ENCODE peak calls at places on chromosomes 4 and X, in five cellular contexts. One of them, this sample, is unnamed.

GRCh38 chr4:168584321-168584771 is 87.5 kb downstream of the PALLD start:
- DNase-seq in HCT116: no peak
- DNase-seq in GM12878: no peak
- DNase-seq in SK-N-SH: no peak
- DNase-seq in K562: no peak
- DNase-seq in this sample: no peak

GRCh38 chr4:75002381-75002780 is 69.5 kb downstream of the PARM1 start:
- DNase-seq in HCT116: no peak
- DNase-seq in GM12878: no peak
- DNase-seq in SK-N-SH: no peak
- DNase-seq in K562: no peak
- DNase-seq in this sample: no peak

GRCh38 chr4:949656-950055 is 17.4 kb downstream of the TMEM175 start:
- DNase-seq in HCT116: no peak
- DNase-seq in GM12878: no peak
- DNase-seq in SK-N-SH: peak
- DNase-seq in K562: no peak
- DNase-seq in this sample: no peak

GRCh38 chrX:13764765-13765164 is 30.2 kb downstream of the OFD1 start:
- DNase-seq in HCT116: no peak
- DNase-seq in GM12878: no peak
- DNase-seq in SK-N-SH: peak
- DNase-seq in K562: peak
- DNase-seq in this sample: peak

GRCh38 chrX:101260435-101260834 is 30.7 kb downstream of the TAF7L start:
- DNase-seq in HCT116: no peak
- DNase-seq in GM12878: no peak
- DNase-seq in SK-N-SH: no peak
- DNase-seq in K562: peak
- DNase-seq in this sample: peak

GRCh38 chr4:71570492-71570891 is 213.4 kb downstream of the GC start:
- DNase-seq in HCT116: no peak
- DNase-seq in GM12878: no peak
- DNase-seq in SK-N-SH: no peak
- DNase-seq in K562: no peak
- DNase-seq in this sample: no peak

GRCh38 chr4:20305976-20306375 is 54.3 kb downstream of the SLIT2 start:
- DNase-seq in HCT116: no peak
- DNase-seq in GM12878: no peak
- DNase-seq in SK-N-SH: peak
- DNase-seq in K562: no peak
- DNase-seq in this sample: no peak

GRCh38 chr4:108029731-108030130 is 40.0 kb downstream of the HADH start:
- DNase-seq in HCT116: no peak
- DNase-seq in GM12878: no peak
- DNase-seq in SK-N-SH: no peak
- DNase-seq in K562: no peak
- DNase-seq in this sample: no peak

GRCh38 chr4:140085062-140085622 is 68.8 kb downstream of the MAML3 start:
- DNase-seq in HCT116: no peak
- DNase-seq in GM12878: no peak
- DNase-seq in SK-N-SH: no peak
- DNase-seq in K562: no peak
- DNase-seq in this sample: no peak

GRCh38 chr4:188297873-188298272 is 158.6 kb downstream of the TRIML1 start:
- DNase-seq in HCT116: no peak
- DNase-seq in GM12878: no peak
- DNase-seq in SK-N-SH: no peak
- DNase-seq in K562: no peak
- DNase-seq in this sample: no peak

GRCh38 chr4:53586121-53586816 is 5.0 kb downstream of the LNX1 start:
- DNase-seq in HCT116: no peak
- DNase-seq in GM12878: no peak
- DNase-seq in SK-N-SH: no peak
- DNase-seq in K562: no peak
- DNase-seq in this sample: no peak

GRCh38 chrX:72094894-72095293 is 36.8 kb downstream of the RTL5 start:
- DNase-seq in HCT116: no peak
- DNase-seq in GM12878: no peak
- DNase-seq in SK-N-SH: peak
- DNase-seq in K562: peak
- DNase-seq in this sample: no peak

GRCh38 chrX:107672955-107673378 is 44.7 kb downstream of the PRPS1 start:
- DNase-seq in HCT116: peak
- DNase-seq in GM12878: no peak
- DNase-seq in SK-N-SH: peak
- DNase-seq in K562: peak
- DNase-seq in this sample: peak

GRCh38 chr4:183960021-183960420 is 54.9 kb downstream of the STOX2 start:
- DNase-seq in HCT116: no peak
- DNase-seq in GM12878: no peak
- DNase-seq in SK-N-SH: peak
- DNase-seq in K562: peak
- DNase-seq in this sample: peak

GRCh38 chrX:66399273-66399672 is 235.2 kb downstream of the HEPH start:
- DNase-seq in HCT116: no peak
- DNase-seq in GM12878: no peak
- DNase-seq in SK-N-SH: no peak
- DNase-seq in K562: no peak
- DNase-seq in this sample: no peak

GRCh38 chrX:153973127-153974002 is 811 bp downstream of the TMEM187 start:
- DNase-seq in HCT116: no peak
- DNase-seq in GM12878: no peak
- DNase-seq in SK-N-SH: no peak
- DNase-seq in K562: no peak
- DNase-seq in this sample: no peak

GRCh38 chrX:133232331-133232730 is 14.2 kb upstream of the TFDP3 start:
- DNase-seq in HCT116: no peak
- DNase-seq in GM12878: no peak
- DNase-seq in SK-N-SH: no peak
- DNase-seq in K562: no peak
- DNase-seq in this sample: no peak

GRCh38 chr4:83639849-83640493 is 104.1 kb downstream of the GPAT3 start:
- DNase-seq in HCT116: peak
- DNase-seq in GM12878: peak
- DNase-seq in SK-N-SH: peak
- DNase-seq in K562: peak
- DNase-seq in this sample: peak

GRCh38 chr4:958314-958665 is 15.1 kb downstream of the DGKQ start:
- DNase-seq in HCT116: no peak
- DNase-seq in GM12878: no peak
- DNase-seq in SK-N-SH: peak
- DNase-seq in K562: no peak
- DNase-seq in this sample: no peak

GRCh38 chr4:157220026-157220881 is at the start of gene GRIA2:
- DNase-seq in HCT116: no peak
- DNase-seq in GM12878: no peak
- DNase-seq in SK-N-SH: peak
- DNase-seq in K562: peak
- DNase-seq in this sample: peak

GRCh38 chrX:20066968-20067708 is 49.6 kb downstream of the MAP7D2 start:
- DNase-seq in HCT116: peak
- DNase-seq in GM12878: no peak
- DNase-seq in SK-N-SH: peak
- DNase-seq in K562: peak
- DNase-seq in this sample: peak

GRCh38 chrX:63963382-63963781 is 178.4 kb upstream of the ARHGEF9 start:
- DNase-seq in HCT116: no peak
- DNase-seq in GM12878: no peak
- DNase-seq in SK-N-SH: no peak
- DNase-seq in K562: no peak
- DNase-seq in this sample: no peak

GRCh38 chr4:3819210-3819919 is 53.2 kb downstream of the ADRA2C start:
- DNase-seq in HCT116: no peak
- DNase-seq in GM12878: no peak
- DNase-seq in SK-N-SH: no peak
- DNase-seq in K562: no peak
- DNase-seq in this sample: no peak

GRCh38 chrX:155028192-155028591 is 1.5 kb downstream of the FUNDC2 start:
- DNase-seq in HCT116: no peak
- DNase-seq in GM12878: no peak
- DNase-seq in SK-N-SH: no peak
- DNase-seq in K562: no peak
- DNase-seq in this sample: no peak

GRCh38 chrX:24298191-24298590 is 15.7 kb downstream of the SUPT20HL2 start:
- DNase-seq in HCT116: no peak
- DNase-seq in GM12878: no peak
- DNase-seq in SK-N-SH: peak
- DNase-seq in K562: no peak
- DNase-seq in this sample: peak

GRCh38 chr4:40916218-40916555 is 166.4 kb downstream of the NSUN7 start:
- DNase-seq in HCT116: no peak
- DNase-seq in GM12878: no peak
- DNase-seq in SK-N-SH: no peak
- DNase-seq in K562: no peak
- DNase-seq in this sample: no peak

GRCh38 chr4:40915318-40916217 is 165.8 kb downstream of the NSUN7 start:
- DNase-seq in HCT116: no peak
- DNase-seq in GM12878: no peak
- DNase-seq in SK-N-SH: no peak
- DNase-seq in K562: no peak
- DNase-seq in this sample: no peak

GRCh38 chr4:40916880-40917279 is 167.1 kb downstream of the NSUN7 start:
- DNase-seq in HCT116: peak
- DNase-seq in GM12878: no peak
- DNase-seq in SK-N-SH: no peak
- DNase-seq in K562: peak
- DNase-seq in this sample: no peak

GRCh38 chr4:40923326-40924095 is 173.8 kb downstream of the NSUN7 start:
- DNase-seq in HCT116: no peak
- DNase-seq in GM12878: no peak
- DNase-seq in SK-N-SH: no peak
- DNase-seq in K562: no peak
- DNase-seq in this sample: no peak

GRCh38 chr4:40918330-40918729 is 168.6 kb downstream of the NSUN7 start:
- DNase-seq in HCT116: no peak
- DNase-seq in GM12878: no peak
- DNase-seq in SK-N-SH: peak
- DNase-seq in K562: no peak
- DNase-seq in this sample: no peak
- TF ChIP-seq JUND in HCT116: no peak
- TF ChIP-seq JUND in GM12878: no peak
- TF ChIP-seq JUND in SK-N-SH: no peak
- TF ChIP-seq JUND in K562: no peak
- TF ChIP-seq JUND in this sample: no peak

DNA sequence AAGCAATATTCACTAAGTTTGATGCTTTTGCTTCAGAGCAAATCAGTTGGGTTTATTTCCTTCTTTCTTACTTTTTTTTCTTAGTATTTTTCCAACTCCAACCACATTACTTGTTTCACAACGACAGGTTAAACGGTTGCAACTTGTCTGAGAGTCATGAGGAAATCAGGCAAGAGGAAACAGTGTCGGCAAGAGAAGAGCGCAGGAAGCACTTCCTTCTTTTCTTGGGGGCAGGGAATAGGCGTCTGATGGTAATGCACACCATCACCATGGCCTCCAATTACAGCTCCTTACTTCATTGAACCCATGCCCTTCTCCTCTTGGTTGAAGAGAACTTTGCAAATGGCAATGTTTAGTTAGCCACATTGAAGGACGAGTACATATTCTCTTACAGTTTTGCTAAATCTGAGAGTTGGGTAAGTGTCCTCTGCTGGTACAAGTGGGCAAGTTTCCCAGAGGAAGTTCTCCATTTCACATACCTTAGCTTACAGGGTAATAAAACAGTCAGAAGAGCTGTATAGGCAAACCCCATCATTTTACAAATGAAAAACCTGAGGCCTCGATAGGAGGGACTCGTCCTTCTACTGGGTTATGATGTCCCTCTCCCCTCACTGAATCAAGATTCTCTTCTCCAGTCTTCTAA is 8.3 kb upstream of the CXCL8 start:
- DNase-seq in HCT116: no peak
- DNase-seq in GM12878: no peak
- DNase-seq in SK-N-SH: no peak
- DNase-seq in K562: no peak
- DNase-seq in this sample: no peak
- TF ChIP-seq JUND in HCT116: no peak
- TF ChIP-seq JUND in GM12878: no peak
- TF ChIP-seq JUND in SK-N-SH: no peak
- TF ChIP-seq JUND in K562: no peak
- TF ChIP-seq JUND in this sample: no peak

GRCh38 chrX:67781132-67781531 is 237.3 kb downstream of the AR start:
- DNase-seq in HCT116: no peak
- DNase-seq in GM12878: no peak
- DNase-seq in SK-N-SH: no peak
- DNase-seq in K562: no peak
- DNase-seq in this sample: peak

GRCh38 chrX:67784712-67785111 is 240.9 kb downstream of the AR start:
- DNase-seq in HCT116: no peak
- DNase-seq in GM12878: no peak
- DNase-seq in SK-N-SH: no peak
- DNase-seq in K562: no peak
- DNase-seq in this sample: no peak

GRCh38 chrX:67779099-67779498 is 235.3 kb downstream of the AR start:
- DNase-seq in HCT116: no peak
- DNase-seq in GM12878: no peak
- DNase-seq in SK-N-SH: no peak
- DNase-seq in K562: no peak
- DNase-seq in this sample: no peak

GRCh38 chrX:67777148-67777547 is 233.3 kb downstream of the AR start:
- DNase-seq in HCT116: no peak
- DNase-seq in GM12878: no peak
- DNase-seq in SK-N-SH: no peak
- DNase-seq in K562: no peak
- DNase-seq in this sample: no peak

GRCh38 chrX:67780694-67781109 is 236.9 kb downstream of the AR start:
- DNase-seq in HCT116: no peak
- DNase-seq in GM12878: no peak
- DNase-seq in SK-N-SH: no peak
- DNase-seq in K562: peak
- DNase-seq in this sample: no peak
- TF ChIP-seq JUND in HCT116: no peak
- TF ChIP-seq JUND in GM12878: no peak
- TF ChIP-seq JUND in SK-N-SH: no peak
- TF ChIP-seq JUND in K562: no peak
- TF ChIP-seq JUND in this sample: no peak

GRCh38 chr4:109821186-109821585 is 5.6 kb downstream of the GAR1 start:
- DNase-seq in HCT116: no peak
- DNase-seq in GM12878: no peak
- DNase-seq in SK-N-SH: no peak
- DNase-seq in K562: no peak
- DNase-seq in this sample: no peak

GRCh38 chr4:109827672-109828071 is at the start of gene RRH:
- DNase-seq in HCT116: no peak
- DNase-seq in GM12878: no peak
- DNase-seq in SK-N-SH: no peak
- DNase-seq in K562: no peak
- DNase-seq in this sample: no peak

DNA sequence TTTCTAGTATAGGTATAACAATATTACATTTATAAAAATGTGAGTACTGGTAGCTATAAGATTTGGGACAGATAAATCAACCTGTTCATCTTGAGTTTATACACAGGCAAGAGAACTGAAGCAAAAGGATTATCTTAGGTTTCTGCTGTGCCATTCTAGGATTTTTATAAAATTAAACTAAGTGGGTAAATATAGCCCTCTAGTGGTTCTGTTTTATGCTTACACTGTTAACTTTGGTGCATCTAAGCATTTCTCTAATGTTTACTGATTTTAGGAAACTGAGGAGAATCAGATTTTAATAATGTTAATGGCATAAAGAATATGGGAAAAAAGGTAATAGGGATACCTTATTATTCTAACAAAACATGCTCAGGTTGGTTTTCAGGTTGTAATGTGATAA is 1.1 kb upstream of the RRH start:
- DNase-seq in HCT116: no peak
- DNase-seq in GM12878: no peak
- DNase-seq in SK-N-SH: peak
- DNase-seq in K562: peak
- DNase-seq in this sample: no peak
- TF ChIP-seq JUND in HCT116: no peak
- TF ChIP-seq JUND in GM12878: no peak
- TF ChIP-seq JUND in SK-N-SH: no peak
- TF ChIP-seq JUND in K562: no peak
- TF ChIP-seq JUND in this sample: no peak